ENCODE peak calls at places on chromosomes 11 and 22, in four cellular contexts. J is Caco-2; X is CD8-positive, alpha-beta T cell; V is colonic mucosa. R is an unnamed sample.

GRCh38 chr11:35905901-35906661 is 37.8 kb upstream of the LDLRAD3 start:
- DNase-seq in J (no peak), X (no peak), V (no peak), R (no peak)

GRCh38 chr22:34454598-34454997 is 534.3 kb upstream of the LARGE1 start:
- DNase-seq in V (no peak), J (no peak), X (no peak), R (no peak)

GRCh38 chr11:105000797-105001196 is 22.2 kb downstream of the CASP5 start:
- DNase-seq in V (no peak), X (peak; percentile 60), J (no peak), R (peak; percentile 61)

GRCh38 chr11:32439488-32440210 is 4.3 kb upstream of the WT1 start:
- DNase-seq in V (no peak), X (no peak), J (no peak), R (no peak)

GRCh38 chr11:85854212-85854556 is 999 bp upstream of the CCDC83 start:
- DNase-seq in V (no peak), J (no peak), X (no peak), R (no peak)

GRCh38 chr11:111541209-111542061 is 915 bp downstream of the LAYN start:
- DNase-seq in V (peak; percentile 20), J (no peak), X (no peak), R (no peak)

GRCh38 chr11:128707671-128708070 is 13.8 kb downstream of the FLI1 start:
- DNase-seq in V (no peak), J (no peak), X (no peak), R (no peak)

GRCh38 chr11:133697603-133698002 is 147.7 kb downstream of the SPATA19 start:
- DNase-seq in J (no peak), X (no peak), V (no peak), R (no peak)

GRCh38 chr11:134599180-134599810 is 187.3 kb upstream of the B3GAT1 start:
- DNase-seq in V (no peak), X (no peak), J (peak; percentile 23), R (no peak)

GRCh38 chr22:24315367-24315781 is 44.7 kb downstream of the SPECC1L start:
- DNase-seq in X (no peak), J (no peak), V (no peak), R (no peak)

GRCh38 chr11:1691027-1691877 is 5.7 kb upstream of the KRTAP5-6 start:
- DNase-seq in V (no peak), J (peak; percentile 94), X (no peak), R (no peak)

GRCh38 chr22:26763633-26764295 is 106.4 kb downstream of the MIAT start:
- DNase-seq in J (no peak), V (no peak), X (no peak), R (no peak)

GRCh38 chr11:84965484-84965883 is 661.7 kb downstream of the DLG2 start:
- DNase-seq in V (no peak), J (no peak), X (no peak), R (no peak)

GRCh38 chr11:12556155-12556554 is 118.1 kb upstream of the TEAD1 start:
- DNase-seq in X (no peak), V (no peak), J (no peak), R (no peak)

GRCh38 chr11:124108158-124108557 is 7.1 kb upstream of the VWA5A start:
- DNase-seq in J (no peak), X (no peak), V (no peak), R (peak; percentile 23)

GRCh38 chr11:69156218-69156639 is 494 bp downstream of the SMIM38 start:
- DNase-seq in V (no peak), X (no peak), J (peak; percentile 33), R (no peak)

GRCh38 chr11:32148824-32149223 is 58.0 kb downstream of the RCN1 start:
- DNase-seq in V (no peak), J (no peak), X (no peak), R (no peak)

GRCh38 chr22:44108076-44108475 is 72.6 kb upstream of the PARVG start:
- DNase-seq in X (no peak), V (no peak), J (no peak), R (no peak)

GRCh38 chr11:29319231-29319630 is 697.6 kb downstream of the KCNA4 start:
- DNase-seq in J (no peak), X (no peak), V (no peak), R (no peak)

GRCh38 chr11:103480421-103480820 is 371.2 kb downstream of the DYNC2H1 start:
- DNase-seq in J (no peak), V (no peak), X (no peak), R (no peak)

GRCh38 chr11:44349328-44349727 is 39.4 kb upstream of the ALX4 start:
- DNase-seq in X (no peak), V (no peak), J (peak; percentile 13), R (no peak)
- H3K27me3 ChIP-seq in X (no peaks in the 10 kb centered on the region), V (no peaks in the 10 kb centered on the region), J (no peaks in the 10 kb centered on the region), R (no peaks in the 10 kb centered on the region)

GRCh38 chr11:19218801-19219460 is 17.1 kb upstream of the CSRP3 start:
- DNase-seq in V (no peak), X (no peak), J (no peak), R (no peak)
- H3K4me3 ChIP-seq in V (no peak overlapping the region), X (no peak overlapping the region), J (no peak overlapping the region), R (no peak overlapping the region)

DNA sequence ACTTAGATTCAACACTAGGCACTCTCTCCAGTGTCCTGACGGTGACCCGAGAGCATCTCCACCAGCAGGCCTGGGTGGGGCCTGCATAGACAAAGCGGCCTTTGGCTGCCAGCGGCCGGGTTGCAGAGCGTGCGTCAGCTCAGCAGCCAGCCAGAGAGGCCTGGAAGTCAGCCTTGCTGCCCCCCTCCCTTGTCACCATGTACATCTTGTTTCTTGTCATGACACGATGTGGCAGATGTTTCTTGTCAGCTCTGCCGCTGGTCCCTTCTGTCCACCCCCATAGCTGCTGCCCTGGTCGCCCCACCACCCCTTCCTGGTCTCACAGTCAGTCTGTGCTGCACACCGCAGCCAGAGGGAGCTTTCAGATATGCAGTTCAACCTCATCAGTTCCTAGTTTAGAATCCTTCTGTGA is 33.1 kb upstream of the CBX7 start:
- DNase-seq in V (no peak), J (no peak), X (no peak), R (no peak)
- TF ChIP-seq CTCF in V (no peak), J (no peak), X (no peak), R (no peak)

GRCh38 chr22:45550891-45551290 is 48.2 kb downstream of the FBLN1 start:
- DNase-seq in J (no peak), V (no peak), X (no peak), R (no peak)
- H3K27me3 ChIP-seq in J (no peaks in the 10 kb centered on the region), V (no peaks in the 10 kb centered on the region), X (no peaks in the 10 kb centered on the region), R (peaks cover 77% of the 10 kb centered on the region)

R was measured in MM.1S.